ENCODE peak calls at places on chromosomes 4 and X, in ten cellular contexts. O is upper lobe of right lung, W is cardiac fibroblast, R is fibroblast of lung, H is transverse colon, C is OCI-LY7, U is esophagus squamous epithelium, V is choroid plexus epithelial cell, E is fibroblast of the aortic adventitia, K is mucosa of descending colon. X is an unnamed sample.

GRCh38 chrX:132483523-132483922 is 5.3 kb downstream of the MBNL3 start:
- DNase-seq in O (no peak), W (no peak), R (no peak), H (no peak), C (no peak), U (no peak), V (no peak), E (no peak), K (no peak), X (no peak)

GRCh38 chr4:41141910-41142309 is 72.4 kb downstream of the APBB2 start:
- DNase-seq in O (no peak), W (peak), R (peak), H (no peak), C (no peak), U (no peak), V (peak), E (peak), K (no peak), X (no peak)

GRCh38 chrX:107894038-107894437 is 68.4 kb downstream of the MID2 start:
- DNase-seq in O (no peak), W (peak), R (peak), H (no peak), C (peak), U (no peak), V (peak), E (peak), K (no peak), X (no peak)

GRCh38 chr4:67918428-67918827 is 34.6 kb upstream of the TMPRSS11D start:
- DNase-seq in O (no peak), W (no peak), R (no peak), H (no peak), C (peak), U (no peak), V (no peak), E (no peak), K (no peak), X (no peak)

GRCh38 chr4:7721984-7722551 is 217.6 kb downstream of the AFAP1 start:
- DNase-seq in O (no peak), W (peak), R (no peak), H (no peak), C (no peak), U (no peak), V (peak), E (no peak), K (no peak), X (no peak)

GRCh38 chr4:101256222-101256621 is 91.1 kb downstream of the PPP3CA start:
- DNase-seq in O (no peak), W (no peak), R (no peak), H (no peak), C (no peak), U (no peak), V (no peak), E (no peak), K (no peak), X (no peak)

GRCh38 chr4:30924521-30924920 is 204.4 kb downstream of the PCDH7 start:
- DNase-seq in O (no peak), W (no peak), R (no peak), H (no peak), C (no peak), U (no peak), V (no peak), E (no peak), K (no peak), X (no peak)

GRCh38 chr4:167021545-167022155 is 212.6 kb downstream of the SPOCK3 start:
- DNase-seq in O (peak), W (peak), R (peak), H (peak), C (peak), U (no peak), V (peak), E (peak), K (no peak), X (no peak)

GRCh38 chr4:153146031-153146430 is 58.2 kb upstream of the TRIM2 start:
- DNase-seq in O (no peak), W (no peak), R (peak), H (no peak), C (no peak), U (no peak), V (no peak), E (no peak), K (no peak), X (no peak)

GRCh38 chrX:46588263-46588662 is 14.7 kb downstream of the CHST7 start:
- DNase-seq in O (no peak), W (peak), R (peak), H (peak), C (peak), U (no peak), V (peak), E (peak), K (no peak), X (no peak)
- H3K4me3 ChIP-seq in O (no peak), W (no peak), R (peak), H (no peak), C (peak), U (peak), V (no peak), E (peak), K (no peak), X (no peak)

GRCh38 chr4:25663778-25664177 is 8.1 kb downstream of the SLC34A2 start:
- DNase-seq in O (peak), W (no peak), R (no peak), H (no peak), C (no peak), U (no peak), V (no peak), E (no peak), K (no peak), X (no peak)
- TF ChIP-seq CTCF in O (no peak), W (no peak), R (no peak), H (no peak), C (no peak), U (no peak), V (no peak), E (no peak), K (no peak), X (no peak)

GRCh38 chrX:152638443-152638904 is 779 bp downstream of the GABRQ start:
- DNase-seq in O (no peak), W (no peak), R (no peak), H (no peak), C (no peak), U (no peak), V (no peak), E (no peak), K (no peak), X (no peak)
- H3K4me3 ChIP-seq in O (no peak), W (no peak), R (no peak), H (no peak), C (no peak), U (peak), V (no peak), E (no peak), K (no peak), X (no peak)

DNA sequence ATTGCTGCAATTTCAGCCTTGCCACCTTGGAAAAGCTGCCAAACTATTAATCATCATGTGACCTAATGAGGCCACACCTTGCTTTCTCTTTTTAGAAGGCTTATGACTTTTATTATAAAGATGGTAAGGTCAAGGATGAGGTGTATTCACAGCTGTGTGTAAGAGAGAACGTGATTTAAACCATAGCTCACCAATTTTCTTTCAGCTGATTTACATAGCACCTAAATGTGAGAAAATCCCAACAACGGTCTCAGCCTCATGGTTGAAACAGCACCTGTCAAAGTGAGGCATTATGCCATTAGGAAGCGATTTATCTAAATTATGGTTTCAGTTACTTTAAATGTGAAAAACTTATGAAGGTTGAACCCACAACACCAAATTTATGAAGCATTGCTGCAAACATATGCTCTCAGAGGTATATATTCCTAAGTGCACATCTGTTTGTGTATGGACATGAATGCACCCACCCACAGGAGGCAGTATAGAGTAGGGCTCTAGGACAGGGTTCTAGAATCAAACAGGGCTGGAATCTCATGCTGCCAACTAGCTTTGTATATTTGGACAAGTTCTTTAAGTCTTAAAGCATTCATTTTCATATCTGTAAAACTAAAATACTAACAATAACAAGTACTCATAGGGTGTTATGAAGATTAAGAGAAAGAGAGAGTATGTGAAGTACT is 40.7 kb downstream of the ANXA3 start:
- DNase-seq in O (no peak), W (no peak), R (no peak), H (no peak), C (peak), U (no peak), V (no peak), E (no peak), K (no peak), X (no peak)
- TF ChIP-seq CTCF in O (peak), W (peak), R (peak), H (peak), C (peak), U (peak), V (peak), E (peak), K (no peak), X (no peak)

DNA sequence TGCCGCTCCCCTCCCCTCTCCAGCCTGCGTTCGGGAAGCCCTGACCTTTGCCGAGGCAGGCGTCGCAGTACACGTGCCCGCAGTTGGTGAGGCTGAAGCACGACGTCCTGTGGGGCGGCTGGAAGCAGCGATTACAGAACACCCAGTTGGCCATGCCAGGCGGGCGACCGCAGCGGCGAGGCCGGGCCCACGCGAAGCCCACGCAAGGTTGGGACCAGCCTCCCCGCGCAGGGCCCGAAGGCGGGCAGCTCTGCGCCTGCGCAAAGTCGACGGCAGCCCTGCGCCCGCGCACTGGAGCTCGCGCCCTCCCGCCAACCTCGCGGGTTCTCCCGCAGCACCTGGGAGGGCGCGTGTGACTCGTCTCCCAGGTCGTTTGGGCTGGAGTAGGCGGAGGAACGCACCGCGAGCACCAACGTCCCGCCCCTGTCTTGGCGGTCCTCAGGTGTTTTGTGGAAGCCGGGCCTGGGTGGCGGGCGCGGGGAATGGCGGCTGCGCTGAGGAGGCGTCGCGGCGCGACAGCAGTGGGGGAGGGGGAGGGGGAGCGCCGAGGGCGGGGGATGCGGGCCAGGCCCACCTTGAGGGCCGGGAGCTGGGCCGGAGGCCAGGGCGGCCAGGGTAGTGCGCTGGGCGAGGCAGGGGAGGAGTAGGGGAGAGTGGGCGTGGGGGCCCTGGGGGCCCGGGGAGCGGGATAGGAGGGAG is at the start of gene RNF212:
- DNase-seq in O (peak), W (no peak), R (peak), H (peak), C (no peak), U (no peak), V (peak), E (no peak), K (peak), X (no peak)
- H3K4me3 ChIP-seq in O (peak), W (peak), R (peak), H (peak), C (no peak), U (peak), V (peak), E (peak), K (no peak), X (peak)

DNA sequence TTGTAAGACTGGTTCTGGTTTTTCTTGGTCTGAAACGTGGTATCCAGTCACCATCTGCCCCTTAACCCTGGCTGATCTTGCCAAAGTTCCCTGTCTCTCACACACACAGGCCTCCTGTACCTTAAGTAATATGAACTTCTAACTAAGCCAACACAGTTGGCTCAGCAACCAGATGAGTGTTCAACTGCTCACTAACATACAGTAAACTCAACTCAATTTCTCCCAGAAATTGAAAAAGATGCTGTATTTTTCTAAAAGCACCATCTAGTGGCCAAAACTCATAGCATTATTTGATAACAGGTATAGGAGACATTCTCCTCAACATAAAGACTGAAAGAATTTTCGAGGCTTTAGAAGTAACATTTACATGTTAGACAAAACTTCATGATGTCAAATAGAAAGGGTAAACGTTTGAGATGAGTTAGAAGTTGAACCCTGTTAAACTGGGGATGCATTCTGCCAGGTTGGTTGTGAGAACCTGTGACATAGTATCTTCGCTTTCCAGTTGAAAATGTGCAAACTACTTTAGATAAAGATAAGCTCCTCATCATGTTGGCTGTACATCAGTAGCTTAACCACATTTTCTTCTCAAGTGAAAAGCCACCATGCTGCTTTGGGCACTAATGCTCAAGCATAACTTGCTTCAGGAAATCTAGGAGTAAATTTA is 31.2 kb downstream of the CCNI start:
- DNase-seq in O (no peak), W (peak), R (peak), H (no peak), C (peak), U (no peak), V (peak), E (peak), K (no peak), X (no peak)
- TF ChIP-seq CTCF in O (peak), W (peak), R (peak), H (peak), C (peak), U (peak), V (peak), E (peak), K (peak), X (peak)

X was measured in AG04449.